ENCODE peak calls at places on chromosomes 11 and 22, in four cellular contexts. J, D, L and Y are unnamed samples.

GRCh38 chr11:121844016-121844415 is 272.0 kb downstream of the BLID start:
- DNase-seq in D (no peak), L (no peak), J (no peak), Y (no peak)

GRCh38 chr22:29124777-29125506 is 52.1 kb downstream of the KREMEN1 start:
- DNase-seq in D (no peak), J (no peak), L (no peak), Y (no peak)

GRCh38 chr11:40293655-40294342 is 1165.7 kb downstream of the LRRC4C start:
- DNase-seq in L (peak), D (peak), J (peak), Y (peak)

GRCh38 chr11:76578655-76579046 is 91.9 kb downstream of the LRRC32 start:
- DNase-seq in J (no peak), D (no peak), L (peak), Y (no peak)

GRCh38 chr22:19120829-19121630 is 1.2 kb downstream of the DGCR2 start:
- DNase-seq in D (no peak), L (no peak), J (peak), Y (no peak)

GRCh38 chr22:42621505-42622002 is 6.9 kb upstream of the POLDIP3 start:
- DNase-seq in D (no peak), L (peak), J (peak), Y (no peak)

GRCh38 chr22:27513021-27513420 is 288.5 kb downstream of the MN1 start:
- DNase-seq in L (no peak), J (no peak), D (no peak), Y (no peak)

GRCh38 chr22:36734171-36735058 is 30.9 kb upstream of the CACNG2 start:
- DNase-seq in L (no peak), J (peak), D (peak), Y (no peak)

GRCh38 chr11:3686751-3687150 is 15.6 kb upstream of the CHRNA10 start:
- DNase-seq in J (no peak), L (no peak), D (no peak), Y (no peak)

GRCh38 chr22:37310815-37311595 is 28.7 kb downstream of the CYTH4 start:
- DNase-seq in D (no peak), L (peak), J (no peak), Y (no peak)

GRCh38 chr22:43312608-43313007 is 30.6 kb downstream of the SCUBE1 start:
- DNase-seq in L (no peak), D (no peak), J (no peak), Y (no peak)

GRCh38 chr22:23750744-23751440 is at the start of gene ZNF70:
- DNase-seq in D (peak), L (peak), J (peak), Y (peak)

GRCh38 chr11:93727985-93728791 is 13.1 kb downstream of the TAF1D start:
- DNase-seq in D (no peak), J (no peak), L (no peak), Y (no peak)

GRCh38 chr11:111225871-111226270 is 19.7 kb upstream of the POU2AF2 start:
- DNase-seq in J (no peak), L (no peak), D (no peak), Y (no peak)

GRCh38 chr11:93477684-93478234 is 65.4 kb downstream of the SMCO4 start:
- DNase-seq in J (no peak), L (no peak), D (no peak), Y (no peak)

GRCh38 chr22:29625090-29625825 is 21.8 kb downstream of the NF2 start:
- DNase-seq in D (peak), L (peak), J (peak), Y (no peak)

GRCh38 chr11:44744160-44744559 is 17.4 kb downstream of the TSPAN18 start:
- DNase-seq in J (no peak), D (peak), L (no peak), Y (no peak)

GRCh38 chr11:12642040-12642439 is 32.2 kb upstream of the TEAD1 start:
- DNase-seq in J (peak), D (no peak), L (no peak), Y (no peak)

GRCh38 chr22:26354707-26355106 is 74.4 kb upstream of the ASPHD2 start:
- DNase-seq in L (no peak), J (no peak), D (no peak), Y (no peak)

DNA sequence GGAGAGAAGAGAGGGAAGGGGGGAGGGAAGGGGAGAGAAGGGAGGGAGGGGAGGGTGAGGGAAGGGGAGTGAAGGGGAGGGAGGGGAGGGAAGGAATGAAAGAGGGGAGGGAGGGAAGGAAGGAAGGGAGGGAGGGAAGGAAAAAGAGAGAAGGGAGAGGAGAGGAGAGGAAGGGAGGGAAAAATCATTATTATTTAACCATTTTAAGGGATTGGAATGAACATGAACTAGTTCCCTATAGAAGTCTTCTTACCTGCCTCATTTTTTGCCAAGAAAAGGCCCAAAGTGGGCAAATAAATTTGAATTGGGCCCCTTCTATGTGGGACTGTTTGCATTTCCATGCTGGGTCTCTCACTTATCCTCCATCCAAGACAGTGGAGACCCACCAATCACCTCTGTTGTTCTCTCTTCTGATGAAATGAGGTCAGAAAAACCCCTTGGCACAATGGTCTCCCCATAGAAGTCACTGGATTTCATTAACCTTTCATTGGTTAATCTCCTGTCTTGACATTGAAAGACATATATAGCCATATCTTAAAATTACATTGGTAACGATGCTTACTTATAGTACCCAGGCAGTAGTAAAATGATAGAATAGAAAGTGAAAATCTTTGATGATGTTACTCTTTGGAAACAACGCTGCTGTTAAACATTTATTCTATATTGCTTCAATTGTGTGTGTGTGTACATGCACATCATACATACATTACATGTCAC is 80.1 kb upstream of the ASPHD2 start:
- DNase-seq in J (no peak), D (no peak), L (no peak), Y (no peak)
- H3K27ac ChIP-seq in J (no peak), D (no peak), L (no peak), Y (no peak)

GRCh38 chr22:47572443-47572842 is 810.0 kb downstream of the TBC1D22A start:
- DNase-seq in D (no peak), J (no peak), L (no peak), Y (no peak)
- H3K27ac ChIP-seq in D (no peak), J (no peak), L (no peak), Y (no peak)

DNA sequence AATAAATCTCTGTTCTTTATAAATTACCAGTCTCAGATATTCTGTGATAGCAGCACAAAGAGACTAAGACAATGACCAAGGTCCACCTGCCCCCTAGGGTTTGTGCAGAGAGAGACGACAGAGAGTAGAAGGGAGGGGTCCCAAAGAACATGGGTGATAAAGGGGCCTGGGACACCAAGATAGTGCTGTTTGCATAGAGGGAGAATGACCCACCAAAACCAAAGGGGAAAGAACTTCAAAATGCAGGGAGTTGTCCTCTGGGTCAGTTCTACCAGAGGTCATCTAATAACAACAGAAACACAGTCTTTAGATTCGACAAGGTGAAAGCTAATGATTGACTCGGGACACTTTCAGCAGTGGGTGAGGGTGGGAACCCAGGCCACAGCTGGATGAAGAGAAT is 23.7 kb downstream of the FAM227A start:
- DNase-seq in D (no peak), L (no peak), J (no peak), Y (no peak)
- H3K27ac ChIP-seq in D (no peak), L (no peak), J (no peak), Y (no peak)

GRCh38 chr11:6240691-6241285 is 1.9 kb downstream of the CNGA4 start:
- DNase-seq in J (no peak), L (no peak), D (no peak), Y (no peak)
- H3K27ac ChIP-seq in J (no peak), L (no peak), D (no peak), Y (no peak)

GRCh38 chr11:45806937-45807791 is 2.2 kb downstream of the SLC35C1 start:
- DNase-seq in L (no peak), J (no peak), D (peak), Y (no peak)

GRCh38 chr11:45804806-45805304 is at the start of gene SLC35C1:
- DNase-seq in J (peak), D (peak), L (peak), Y (peak)

GRCh38 chr11:45806072-45806933 is 1.4 kb downstream of the SLC35C1 start:
- DNase-seq in D (no peak), L (no peak), J (no peak), Y (no peak)

GRCh38 chr11:45803981-45804805 is 756 bp upstream of the SLC35C1 start:
- DNase-seq in L (peak), J (peak), D (peak), Y (peak)

DNA sequence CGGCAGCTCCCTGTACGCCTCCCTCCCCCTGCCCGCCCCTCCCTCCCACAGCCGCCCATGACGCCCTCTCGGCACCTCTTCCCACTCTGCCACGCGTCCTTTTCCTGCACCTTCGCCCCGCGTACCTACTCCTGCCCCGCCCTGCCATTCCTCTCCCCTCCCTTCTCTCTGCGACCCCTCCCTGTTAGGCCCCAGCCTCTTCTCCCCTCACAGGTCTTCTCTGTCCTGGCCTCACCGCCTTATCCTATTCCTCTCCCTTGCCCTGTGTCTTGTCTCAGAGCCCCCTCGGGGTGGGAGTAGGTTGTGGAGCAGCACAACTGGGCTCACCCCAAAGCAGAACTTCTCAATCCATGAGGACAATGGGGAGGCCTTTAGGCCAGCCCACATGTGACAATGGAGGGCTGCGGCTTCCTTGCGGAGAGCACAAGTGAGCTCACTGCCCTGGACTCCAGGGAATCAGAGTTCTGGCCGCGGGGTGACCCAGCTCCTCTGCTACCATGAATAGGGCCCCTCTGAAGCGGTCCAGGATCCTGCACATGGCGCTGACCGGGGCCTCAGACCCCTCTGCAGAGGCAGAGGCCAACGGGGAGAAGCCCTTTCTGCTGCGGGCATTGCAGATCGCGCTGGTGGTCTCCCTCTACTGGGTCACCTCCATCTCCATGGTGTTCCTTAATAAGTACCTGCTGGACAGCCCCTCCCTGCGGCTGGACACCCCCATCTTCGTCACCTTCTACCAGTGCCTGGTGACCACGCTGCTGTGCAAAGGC is 539 bp downstream of the SLC35C1 start:
- DNase-seq in L (peak), D (peak), J (peak), Y (peak)
- H3K27ac ChIP-seq in L (no peak), D (peak), J (peak), Y (peak)

GRCh38 chr11:118605116-118605867 is 2.1 kb upstream of the PHLDB1 start:
- DNase-seq in J (peak), L (peak), D (peak), Y (no peak)
- H3K27ac ChIP-seq in J (peak), L (peak), D (peak), Y (peak)

DNA sequence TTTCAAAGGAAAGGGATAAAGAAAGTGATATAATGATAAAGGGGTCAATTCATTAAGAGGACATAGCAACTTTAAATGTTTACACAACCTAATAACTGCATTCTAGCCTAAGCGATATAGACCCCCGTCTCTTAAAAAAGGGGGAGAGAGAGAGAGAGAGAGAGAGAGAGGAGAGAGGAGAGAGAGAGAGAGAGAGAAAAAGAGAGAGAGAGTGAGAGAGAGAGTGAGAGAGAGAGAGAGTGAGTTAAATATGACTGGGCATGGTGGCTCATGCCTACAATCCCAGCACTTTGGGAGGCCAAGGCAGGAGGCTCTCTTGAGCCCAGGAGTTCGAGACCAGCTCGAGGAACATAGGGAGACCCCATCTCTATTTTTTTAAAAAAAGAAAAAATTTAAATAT is 90.2 kb upstream of the GAL start:
- DNase-seq in D (no peak), L (no peak), J (no peak), Y (no peak)
- H3K27ac ChIP-seq in D (no peak), L (no peak), J (no peak), Y (no peak)

GRCh38 chr11:1872267-1872985 is 19.3 kb downstream of the PRR33 start:
- DNase-seq in L (peak), J (no peak), D (peak), Y (no peak)
- H3K27ac ChIP-seq in L (no peak), J (no peak), D (peak), Y (no peak)